ENCODE peak calls at places on chromosomes 4 and X, in four cellular contexts. X, I, D and J are unnamed samples.

GRCh38 chrX:2321411-2321810 is 179.4 kb downstream of the DHRSX start:
- DNase-seq in I (no peak), X (no peak), D (no peak), J (no peak)

GRCh38 chr4:37245391-37245954 is 930 bp downstream of the NWD2 start:
- DNase-seq in D (no peak), X (no peak), I (no peak), J (no peak)

GRCh38 chr4:157025898-157026297 is 50.1 kb upstream of the GLRB start:
- DNase-seq in X (no peak), D (no peak), I (no peak), J (no peak)

GRCh38 chr4:2186133-2186864 is 55.6 kb downstream of the HAUS3 start:
- DNase-seq in I (no peak), X (no peak), D (no peak), J (peak)

GRCh38 chr4:85681194-85681803 is 206.3 kb downstream of the ARHGAP24 start:
- DNase-seq in I (no peak), X (no peak), D (no peak), J (no peak)

GRCh38 chrX:44915361-44915868 is 42.4 kb downstream of the KDM6A start:
- DNase-seq in X (no peak), I (no peak), D (no peak), J (no peak)

GRCh38 chrX:11438767-11439166 is 145.6 kb downstream of the AMELX start:
- DNase-seq in D (no peak), I (no peak), X (no peak), J (no peak)

GRCh38 chr4:158162637-158163036 is 10.2 kb downstream of the GASK1B start:
- DNase-seq in D (no peak), X (no peak), I (peak), J (no peak)

GRCh38 chrX:22012051-22012450 is 20.1 kb upstream of the PHEX start:
- DNase-seq in I (no peak), X (no peak), D (no peak), J (no peak)

GRCh38 chr4:86400216-86400615 is 40.4 kb upstream of the MAPK10 start:
- DNase-seq in D (no peak), X (no peak), I (no peak), J (no peak)

GRCh38 chr4:173448103-173448502 is 49.2 kb upstream of the SCRG1 start:
- DNase-seq in X (peak), D (no peak), I (no peak), J (no peak)

GRCh38 chr4:154389142-154389541 is 102.5 kb downstream of the DCHS2 start:
- DNase-seq in X (no peak), I (no peak), D (no peak), J (no peak)

GRCh38 chr4:22500831-22501714 is 14.8 kb downstream of the ADGRA3 start:
- DNase-seq in D (peak), I (peak), X (no peak), J (no peak)

GRCh38 chrX:30220646-30221045 is 5.3 kb downstream of the MAGEB2 start:
- DNase-seq in I (no peak), X (no peak), D (no peak), J (no peak)

GRCh38 chr4:72677265-72677664 is 108.2 kb upstream of the ADAMTS3 start:
- DNase-seq in D (no peak), I (no peak), X (no peak), J (no peak)

GRCh38 chr4:1910643-1911042 is 39.5 kb downstream of the NSD2 start:
- DNase-seq in D (no peak), I (peak), X (no peak), J (peak)

GRCh38 chr4:86181585-86181984 is 178.3 kb downstream of the MAPK10 start:
- DNase-seq in D (no peak), X (no peak), I (peak), J (no peak)

GRCh38 chr4:112109455-112110425 is 35.5 kb upstream of the FAM241A start:
- DNase-seq in X (no peak), D (no peak), I (no peak), J (no peak)

GRCh38 chr4:2803624-2804448 is 11.0 kb downstream of the SH3BP2 start:
- DNase-seq in X (no peak), I (no peak), D (no peak), J (no peak)

GRCh38 chr4:128981377-128981776 is 112.0 kb downstream of the SCLT1 start:
- DNase-seq in D (no peak), X (no peak), I (no peak), J (no peak)

GRCh38 chr4:182190306-182190705 is 52.9 kb upstream of the TENM3 start:
- DNase-seq in X (no peak), D (no peak), I (no peak), J (no peak)

GRCh38 chr4:65416875-65417274 is 253.4 kb downstream of the EPHA5 start:
- DNase-seq in X (no peak), I (no peak), D (no peak), J (peak)
- TF ChIP-seq EP300 in X (no peak), I (no peak), D (no peak), J (no peak)

GRCh38 chr4:90977726-90978125 is 850.5 kb downstream of the CCSER1 start:
- DNase-seq in I (no peak), X (no peak), D (no peak), J (no peak)

GRCh38 chr4:90982787-90983186 is 855.6 kb downstream of the CCSER1 start:
- DNase-seq in D (no peak), X (no peak), I (no peak), J (no peak)

DNA sequence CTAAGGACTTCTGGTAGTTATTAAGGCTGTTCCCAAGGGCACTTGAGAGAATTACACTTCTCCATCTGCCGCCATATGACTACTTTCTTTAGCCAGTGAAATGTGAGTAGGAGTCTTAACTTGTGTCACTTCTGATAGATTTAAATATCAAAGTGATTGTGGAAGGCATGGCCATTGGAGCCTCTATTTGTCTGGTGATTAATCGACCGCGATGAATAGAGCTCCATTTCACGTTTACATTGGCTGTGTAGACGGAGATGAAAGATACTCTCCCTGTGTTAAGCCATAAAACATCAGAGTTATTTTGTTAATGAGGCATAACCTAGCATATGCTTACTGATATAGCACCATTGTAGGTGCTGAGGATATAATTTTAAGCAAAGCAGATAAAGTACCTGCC is 852.4 kb downstream of the CCSER1 start:
- DNase-seq in I (no peak), X (no peak), D (no peak), J (no peak)
- TF ChIP-seq CTCF in I (no peak), X (no peak), D (no peak), J (no peak)

DNA sequence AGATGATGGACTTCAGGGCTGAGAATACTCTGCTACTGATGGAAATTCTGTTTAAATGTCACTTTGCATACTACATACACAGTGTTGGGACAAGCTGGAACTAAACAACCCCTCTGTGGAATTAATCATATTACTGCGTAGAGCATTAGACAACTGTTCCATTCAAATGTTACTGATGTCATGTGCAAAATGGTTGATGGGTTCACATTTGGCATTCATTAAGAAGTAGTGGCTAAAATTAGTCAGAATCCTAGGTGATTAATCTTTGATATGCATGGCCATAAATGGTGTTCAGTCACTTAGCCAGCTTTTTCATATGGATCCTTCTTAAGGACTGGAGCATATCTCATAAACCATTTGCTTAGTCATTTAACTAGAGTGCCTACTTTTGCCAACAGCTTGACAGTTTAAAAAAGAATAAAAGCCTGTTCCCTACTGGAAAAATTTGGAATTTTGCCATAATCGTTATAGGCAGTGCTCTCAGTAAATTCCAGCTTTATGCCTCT is 105.2 kb downstream of the RNF150 start:
- DNase-seq in I (no peak), D (no peak), X (no peak), J (no peak)
- TF ChIP-seq EP300 in I (no peak), D (no peak), X (no peak), J (no peak)

DNA sequence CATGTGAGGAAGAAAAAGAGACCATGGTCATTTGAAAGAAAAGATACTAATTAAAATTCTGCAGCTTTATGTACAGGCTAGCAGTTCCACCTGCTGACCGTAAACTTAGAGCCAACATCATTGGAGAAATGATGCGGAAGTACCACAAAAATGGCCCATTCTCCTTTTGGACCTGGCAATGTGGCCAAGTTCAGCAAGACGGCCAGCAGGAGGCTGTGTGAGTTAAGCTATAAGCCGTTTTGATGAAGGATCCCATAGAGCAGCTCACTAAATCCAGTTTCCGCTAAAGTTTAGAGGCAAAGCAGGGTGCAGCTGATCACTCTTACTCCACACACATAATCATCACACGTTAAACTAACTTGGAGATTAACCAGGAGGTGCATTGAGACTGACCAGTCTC is 133.8 kb downstream of the LDB2 start:
- DNase-seq in X (no peak), I (no peak), D (no peak), J (no peak)
- TF ChIP-seq CTCF in X (no peak), I (no peak), D (no peak), J (no peak)

DNA sequence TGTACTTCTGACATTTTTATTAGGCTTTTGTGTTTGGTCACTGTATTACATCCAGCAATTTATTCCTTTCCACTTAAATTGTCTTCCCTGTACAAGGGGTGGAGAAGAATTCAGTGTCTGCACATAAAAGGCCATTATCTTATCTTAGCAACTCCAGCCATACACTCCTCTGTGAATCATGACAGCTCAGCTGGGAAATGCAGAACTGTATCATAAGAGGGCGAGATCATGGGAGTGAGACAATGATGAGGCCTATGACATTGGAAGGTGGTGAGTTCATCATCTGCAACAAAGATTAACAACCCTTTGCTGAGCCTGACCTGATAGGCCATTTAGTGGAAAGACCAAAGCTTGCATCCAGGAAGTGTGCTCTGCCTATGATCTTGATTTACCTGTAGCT is 33.3 kb downstream of the SLIT2 start:
- DNase-seq in D (no peak), X (no peak), I (no peak), J (no peak)
- TF ChIP-seq EP300 in D (no peak), X (no peak), I (no peak), J (no peak)

DNA sequence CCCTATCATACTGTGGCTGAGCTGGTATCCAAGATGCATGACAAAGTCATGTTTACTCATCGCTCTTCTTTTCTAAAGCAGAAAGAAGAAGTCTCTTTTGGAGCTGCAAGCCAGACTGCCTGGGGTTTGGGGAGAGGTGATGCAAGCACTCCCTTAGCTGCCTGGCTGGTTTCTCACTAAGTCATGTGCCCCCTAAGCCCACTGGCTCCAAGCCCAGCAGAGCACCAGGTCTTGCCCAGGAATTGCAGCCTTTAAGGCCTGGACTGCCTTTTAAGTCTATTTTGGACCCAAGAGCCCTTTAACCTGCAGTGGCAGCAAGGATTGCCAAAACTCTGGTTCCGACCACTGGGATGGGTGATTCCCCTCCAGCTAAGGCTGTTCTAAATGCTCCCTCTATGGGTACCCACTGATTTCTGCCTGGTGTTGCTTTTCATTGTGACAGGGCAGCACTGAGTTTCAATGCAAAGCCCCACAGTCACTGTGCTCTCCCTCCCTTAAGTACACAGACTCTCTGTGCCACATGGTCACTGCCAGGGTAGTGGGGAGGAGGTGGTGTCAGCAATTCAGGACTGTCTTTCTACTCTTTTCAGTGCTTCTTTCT is 548.6 kb downstream of the TLL1 start:
- DNase-seq in D (no peak), X (no peak), I (no peak), J (no peak)
- TF ChIP-seq CTCF in D (no peak), X (no peak), I (no peak), J (no peak)

DNA sequence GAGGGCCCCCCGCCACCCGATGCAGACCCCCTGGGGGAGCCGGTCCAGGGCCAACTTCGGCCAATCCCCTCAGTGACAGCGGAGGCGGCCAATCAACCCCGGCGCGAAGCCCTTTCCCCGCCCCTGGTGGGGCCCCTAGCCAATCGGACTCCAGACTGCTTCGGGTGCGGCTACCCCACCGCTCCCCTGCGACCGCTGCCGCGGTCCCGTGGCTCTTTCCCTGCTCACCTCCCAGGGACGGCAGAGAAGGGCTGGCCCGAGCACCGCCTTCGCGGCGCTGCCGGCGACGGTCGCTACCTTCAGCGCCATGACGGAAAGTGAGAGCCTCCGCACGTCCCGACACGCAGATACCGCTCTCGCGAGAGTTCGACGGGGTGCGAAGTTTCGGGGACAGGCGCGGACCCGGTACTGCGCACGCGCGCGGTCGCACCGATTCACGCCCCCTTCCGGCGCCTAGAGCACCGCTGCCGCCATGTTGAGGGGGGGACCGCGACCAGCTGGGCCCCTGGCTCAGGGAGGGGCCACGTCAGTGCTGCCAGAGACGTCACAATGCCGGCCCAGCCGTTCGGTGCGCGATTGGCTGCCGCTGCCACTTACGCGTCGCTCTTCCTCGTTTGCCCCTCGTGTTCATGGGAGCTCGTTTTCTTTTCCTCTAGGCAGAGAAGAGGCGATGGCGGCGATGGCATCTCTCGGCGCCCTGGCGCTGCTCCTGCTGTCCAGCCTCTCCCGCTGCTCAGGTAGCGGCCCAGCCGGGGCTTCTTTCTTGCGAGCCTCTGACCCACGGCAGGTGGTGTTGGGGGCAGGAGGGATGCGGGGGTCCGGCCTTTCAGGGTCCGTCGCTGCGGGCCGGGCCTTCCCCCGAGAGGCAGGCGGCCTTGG is at the start of the genes IDH3G and SSR4:
- DNase-seq in I (peak), X (peak), D (peak), J (peak)
- TF ChIP-seq EP300 in I (no peak), X (no peak), D (no peak), J (no peak)

GRCh38 chrX:49206543-49206942 is 6.5 kb upstream of the SYP start:
- DNase-seq in X (no peak), I (no peak), D (no peak), J (no peak)

GRCh38 chrX:49204709-49205108 is 4.7 kb upstream of the SYP start:
- DNase-seq in X (no peak), D (no peak), I (no peak), J (no peak)

GRCh38 chrX:49203536-49203935 is 3.5 kb upstream of the SYP start:
- DNase-seq in D (no peak), X (no peak), I (no peak), J (no peak)

GRCh38 chrX:49204017-49204416 is 4.0 kb upstream of the SYP start:
- DNase-seq in X (no peak), I (no peak), D (no peak), J (no peak)

DNA sequence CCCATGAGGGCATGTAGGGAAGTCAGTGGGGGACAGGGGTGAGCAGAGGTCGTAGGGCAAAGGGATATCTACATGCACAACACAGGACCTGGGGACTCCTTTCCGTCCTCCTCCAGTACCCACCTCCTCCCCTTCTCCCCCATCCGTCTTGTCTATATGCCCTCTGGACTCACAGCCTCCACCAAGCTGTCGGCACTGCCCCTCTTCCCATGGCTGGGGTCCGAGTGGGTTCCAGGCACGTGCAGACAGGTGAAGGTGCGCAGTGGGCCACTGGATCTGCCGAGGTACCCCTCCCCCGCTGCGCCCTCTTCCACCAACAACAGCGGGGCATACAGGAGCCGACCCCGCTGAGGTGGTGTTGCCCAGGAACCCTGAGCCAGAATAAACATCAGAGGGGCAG is 5.5 kb upstream of the SYP start:
- DNase-seq in X (no peak), D (no peak), I (no peak), J (no peak)
- TF ChIP-seq CTCF in X (no peak), D (no peak), I (no peak), J (no peak)

GRCh38 chr4:164481306-164482091 is 272.4 kb upstream of the SMIM31 start:
- DNase-seq in I (no peak), X (no peak), D (no peak), J (no peak)
- TF ChIP-seq EP300 in I (no peak), X (no peak), D (no peak), J (no peak)